ENCODE peak calls at places on chromosomes 4 and X, in eight cellular contexts. D is fibroblast of mammary gland; Y is aorta; L is breast epithelium; P is ascending aorta; X is spleen; W is H7; T is CD8-positive, alpha-beta memory T cell. S is an unnamed sample.

GRCh38 chr4:77158487-77158861 is 1.5 kb downstream of the CCNG2 start:
- DNase-seq in D (peak), Y (no peak), L (no peak), P (peak), X (no peak), W (no peak), T (no peak), S (no peak)

GRCh38 chrX:155864655-155865054 is 16.5 kb upstream of the VAMP7 start:
- DNase-seq in D (peak), Y (no peak), L (no peak), P (no peak), X (no peak), W (peak), T (no peak), S (peak)

GRCh38 chr4:101065346-101065745 is 282.0 kb downstream of the PPP3CA start:
- DNase-seq in D (no peak), Y (no peak), L (no peak), P (no peak), X (no peak), W (no peak), T (no peak), S (peak)

GRCh38 chr4:124262211-124263179 is 450.0 kb downstream of the ANKRD50 start:
- DNase-seq in D (peak), Y (no peak), L (peak), P (peak), X (no peak), W (peak), T (peak), S (peak)

GRCh38 chr4:133493776-133494175 is 344.7 kb downstream of the PCDH10 start:
- DNase-seq in D (no peak), Y (no peak), L (no peak), P (no peak), X (no peak), W (no peak), T (no peak), S (no peak)

GRCh38 chr4:16785800-16786527 is 112.5 kb downstream of the LDB2 start:
- DNase-seq in D (no peak), Y (no peak), L (no peak), P (no peak), X (no peak), W (no peak), T (no peak), S (no peak)

GRCh38 chr4:123352966-123353365 is 43.6 kb upstream of the SPRY1 start:
- DNase-seq in D (no peak), Y (no peak), L (no peak), P (no peak), X (no peak), W (no peak), T (no peak), S (peak)

GRCh38 chr4:165757426-165757825 is 115.6 kb upstream of the TLL1 start:
- DNase-seq in D (no peak), Y (no peak), L (no peak), P (no peak), X (no peak), W (no peak), T (no peak), S (no peak)

GRCh38 chrX:38080808-38081207 is 74.5 kb downstream of the SYTL5 start:
- DNase-seq in D (no peak), Y (no peak), L (no peak), P (no peak), X (no peak), W (no peak), T (no peak), S (no peak)

GRCh38 chrX:153900806-153901752 is 3.4 kb upstream of the AVPR2 start:
- DNase-seq in D (peak), Y (peak), L (no peak), P (peak), X (peak), W (peak), T (peak), S (peak)

GRCh38 chr4:174490356-174490969 is 31.8 kb downstream of the HPGD start:
- DNase-seq in D (peak), Y (no peak), L (no peak), P (no peak), X (no peak), W (no peak), T (no peak), S (no peak)

GRCh38 chr4:17624821-17625220 is 10.4 kb downstream of the MED28 start:
- DNase-seq in D (no peak), Y (no peak), L (no peak), P (peak), X (no peak), W (no peak), T (no peak), S (no peak)

GRCh38 chr4:153222790-153223417 is 18.7 kb downstream of the TRIM2 start:
- DNase-seq in D (peak), Y (peak), L (peak), P (peak), X (peak), W (peak), T (no peak), S (no peak)

GRCh38 chr4:153223418-153223792 is 19.2 kb downstream of the TRIM2 start:
- DNase-seq in D (no peak), Y (no peak), L (no peak), P (no peak), X (no peak), W (no peak), T (no peak), S (no peak)

GRCh38 chr4:153220709-153221367 is 16.6 kb downstream of the TRIM2 start:
- DNase-seq in D (no peak), Y (no peak), L (no peak), P (no peak), X (no peak), W (no peak), T (no peak), S (no peak)

GRCh38 chr4:153222162-153222789 is 18.0 kb downstream of the TRIM2 start:
- DNase-seq in D (peak), Y (peak), L (no peak), P (peak), X (no peak), W (peak), T (peak), S (no peak)

DNA sequence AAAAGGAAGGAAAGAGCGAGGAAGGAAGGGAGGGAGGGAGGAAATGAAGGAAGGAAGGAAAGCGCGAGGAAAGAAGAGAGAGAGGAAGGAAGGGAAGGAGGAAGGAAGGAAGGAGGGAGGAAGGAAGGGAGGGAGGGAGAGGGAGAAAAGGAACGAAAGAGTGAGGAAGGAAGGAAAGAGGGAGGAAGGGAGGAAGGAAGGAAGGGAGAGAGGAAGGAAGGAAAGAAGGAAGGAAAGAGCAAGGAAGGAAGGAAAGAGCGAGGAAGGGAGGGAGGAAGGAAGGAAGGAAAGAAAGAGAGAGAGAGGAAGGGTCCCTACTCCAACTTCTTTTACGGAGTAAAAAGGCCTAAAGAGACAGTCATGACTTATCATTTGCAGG is 17.5 kb downstream of the TRIM2 start:
- DNase-seq in D (no peak), Y (no peak), L (no peak), P (no peak), X (no peak), W (no peak), T (no peak), S (no peak)
- H3K4me3 ChIP-seq in D (peak), Y (peak), L (peak), P (peak), X (peak), W (peak), T (no peak), S (no peak)

GRCh38 chrX:66017659-66018170 is 22.2 kb downstream of the VSIG4 start:
- DNase-seq in D (no peak), Y (no peak), L (no peak), P (no peak), X (no peak), W (no peak), T (no peak), S (no peak)
- H3K4me3 ChIP-seq in D (no peak), Y (no peak), L (peak), P (no peak), X (peak), W (no peak), T (peak), S (peak)

DNA sequence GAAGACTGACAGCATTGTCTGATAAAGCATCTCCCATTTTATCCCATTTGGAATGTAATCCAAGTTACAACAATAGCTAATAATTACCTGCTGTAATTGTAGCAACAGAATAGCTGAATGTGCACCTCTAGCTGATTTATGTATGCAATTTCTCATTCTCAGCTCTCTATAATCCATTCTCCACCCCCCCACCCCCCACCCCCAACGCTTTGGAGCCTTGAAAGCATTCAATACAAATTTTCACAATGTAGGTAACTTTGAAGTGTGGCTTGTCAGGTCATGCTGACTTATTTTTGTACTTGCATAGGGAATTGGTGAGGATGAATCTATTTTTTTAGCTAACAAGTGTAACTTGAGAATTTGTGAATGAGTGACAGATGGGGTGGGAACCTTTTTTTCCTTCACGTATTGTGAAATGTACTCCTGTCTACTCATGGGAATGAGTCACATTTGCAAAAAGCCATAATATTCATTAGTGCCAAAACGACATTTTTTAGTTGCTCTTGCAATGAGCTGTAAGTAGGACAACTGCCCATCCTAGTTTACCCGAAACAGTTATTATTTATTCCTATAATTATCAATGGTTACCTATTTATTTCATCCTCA is 159.3 kb downstream of the PALLD start:
- DNase-seq in D (peak), Y (no peak), L (no peak), P (no peak), X (no peak), W (no peak), T (no peak), S (no peak)
- H3K4me3 ChIP-seq in D (no peak), Y (no peak), L (no peak), P (no peak), X (no peak), W (no peak), T (no peak), S (no peak)

DNA sequence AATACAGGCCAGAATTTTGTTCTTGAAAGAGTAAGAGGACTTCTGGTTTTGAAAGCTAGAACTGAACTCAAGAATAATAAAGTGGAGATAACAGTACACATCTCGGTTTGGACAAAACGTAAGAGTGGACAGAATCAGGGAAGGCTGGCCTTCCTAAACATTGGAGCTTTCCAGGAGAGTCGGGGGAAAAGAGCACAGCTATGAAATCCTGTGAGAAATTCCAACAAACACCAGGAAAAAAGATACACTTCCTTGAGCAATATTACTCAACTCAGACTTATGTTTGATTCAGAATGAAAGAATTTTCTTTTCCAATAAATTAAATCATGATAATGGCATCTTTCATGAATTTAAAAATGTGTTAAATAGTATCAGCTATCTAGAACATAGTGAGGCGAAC is 1.1 kb downstream of the CTSO start:
- DNase-seq in D (peak), Y (no peak), L (no peak), P (no peak), X (no peak), W (no peak), T (no peak), S (no peak)
- H3K4me3 ChIP-seq in D (peak), Y (no peak), L (peak), P (peak), X (peak), W (no peak), T (no peak), S (no peak)

DNA sequence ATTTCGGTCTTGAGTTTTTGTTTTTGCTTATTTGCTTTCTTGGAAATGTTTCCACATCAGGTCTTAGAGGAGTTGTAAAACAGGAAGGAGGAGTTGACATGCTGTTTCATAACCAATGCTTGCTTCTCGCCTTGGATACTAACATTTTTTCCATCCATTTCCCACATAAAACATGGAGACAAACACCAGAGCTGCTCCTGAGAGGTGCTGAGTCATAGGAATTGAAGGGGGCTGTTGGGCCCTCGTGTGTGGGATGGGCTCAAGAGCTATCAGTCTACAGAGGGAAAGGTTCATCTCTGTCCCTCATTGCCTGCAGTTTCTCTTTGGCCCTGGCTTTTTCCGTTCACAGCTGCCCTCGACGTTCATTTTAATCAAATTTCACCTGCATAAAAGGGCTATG is 29.9 kb downstream of the TBL1X start:
- DNase-seq in D (peak), Y (no peak), L (no peak), P (no peak), X (no peak), W (no peak), T (no peak), S (no peak)
- H3K4me3 ChIP-seq in D (no peak), Y (no peak), L (no peak), P (no peak), X (no peak), W (no peak), T (no peak), S (no peak)

DNA sequence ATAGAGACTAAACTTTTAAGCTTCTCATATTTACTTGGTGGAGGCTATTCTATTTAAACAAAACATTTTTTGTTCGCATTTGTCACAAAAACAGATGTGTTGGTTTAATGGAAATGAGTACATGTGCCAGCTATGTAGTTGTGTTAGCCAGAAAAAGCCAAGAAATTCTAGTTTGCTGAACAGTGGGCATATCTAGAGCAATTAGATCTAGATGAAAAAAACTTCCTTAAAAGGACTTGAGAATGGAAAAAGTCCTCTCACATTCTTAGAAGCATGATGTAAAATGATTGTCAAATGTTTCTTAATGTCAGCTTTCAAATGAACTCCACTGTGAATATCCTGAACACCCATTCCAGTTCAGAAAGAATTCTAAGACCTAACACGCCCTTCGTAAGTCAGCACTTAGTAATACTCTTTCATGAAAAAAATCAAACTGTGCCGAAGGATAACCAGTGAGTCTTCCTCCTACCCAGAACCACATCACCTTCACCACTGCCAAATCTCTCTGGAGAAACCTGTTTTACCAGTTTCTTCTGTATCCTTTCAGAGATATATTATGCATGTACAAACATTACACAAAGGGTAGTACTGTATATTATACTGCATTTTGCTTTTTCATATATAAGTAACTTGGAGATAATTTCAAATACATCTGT is 28.2 kb downstream of the PHKA1 start:
- DNase-seq in D (peak), Y (no peak), L (no peak), P (no peak), X (no peak), W (no peak), T (no peak), S (no peak)
- H3K4me3 ChIP-seq in D (no peak), Y (no peak), L (no peak), P (no peak), X (no peak), W (no peak), T (no peak), S (no peak)

GRCh38 chr4:88693792-88694191 is 3.8 kb downstream of the NAP1L5 start:
- DNase-seq in D (no peak), Y (peak), L (no peak), P (no peak), X (no peak), W (no peak), T (no peak), S (no peak)

GRCh38 chr4:88697113-88697512 is 516 bp downstream of the NAP1L5 start:
- DNase-seq in D (peak), Y (no peak), L (no peak), P (peak), X (no peak), W (peak), T (peak), S (no peak)

GRCh38 chr4:88698539-88698938 is 910 bp upstream of the NAP1L5 start:
- DNase-seq in D (no peak), Y (no peak), L (no peak), P (no peak), X (no peak), W (peak), T (no peak), S (no peak)

GRCh38 chr4:88697588-88698329 is at the start of gene NAP1L5:
- DNase-seq in D (peak), Y (peak), L (no peak), P (peak), X (peak), W (peak), T (peak), S (peak)

DNA sequence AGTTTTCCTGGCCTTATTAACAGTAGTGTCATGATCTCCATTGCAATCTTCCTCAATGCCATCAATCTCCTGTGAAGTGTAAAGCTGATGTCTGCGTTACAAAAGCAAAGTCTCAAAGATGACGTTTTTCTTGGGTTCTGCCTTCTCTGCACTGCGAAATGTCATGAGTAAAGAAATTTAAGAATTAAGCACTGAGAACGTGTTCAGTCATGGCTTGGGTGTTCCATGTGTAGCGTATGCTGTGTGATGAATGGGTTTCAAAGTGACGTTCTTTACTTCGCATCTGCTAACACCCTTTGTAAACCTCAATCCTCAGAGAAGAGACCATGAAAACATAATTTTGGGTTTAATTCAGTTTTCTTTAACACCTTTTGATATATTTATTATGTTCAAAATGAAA is 1.0 kb downstream of the NAP1L5 start:
- DNase-seq in D (peak), Y (no peak), L (no peak), P (no peak), X (no peak), W (no peak), T (no peak), S (no peak)
- H3K4me3 ChIP-seq in D (peak), Y (no peak), L (peak), P (peak), X (peak), W (no peak), T (peak), S (peak)